ENCODE peak calls at places on chromosomes 12 and 14, in four cellular contexts. One of them, this sample, is unnamed.

GRCh38 chr12:119308743-119309456 is 25.6 kb upstream of the CCDC60 start:
- DNase-seq in endothelial cell of umbilical vein: no peak
- DNase-seq in PC-3: no peak
- DNase-seq in right cardiac atrium: peak; percentile 46
- DNase-seq in this sample: no peak

GRCh38 chr12:20486233-20486632 is 117.9 kb downstream of the PDE3A start:
- DNase-seq in endothelial cell of umbilical vein: no peak
- DNase-seq in PC-3: peak; percentile 5
- DNase-seq in right cardiac atrium: no peak
- DNase-seq in this sample: no peak

GRCh38 chr12:20404576-20405346 is 36.4 kb downstream of the PDE3A start:
- DNase-seq in endothelial cell of umbilical vein: peak; percentile 89
- DNase-seq in PC-3: no peak
- DNase-seq in right cardiac atrium: peak; percentile 49
- DNase-seq in this sample: peak; percentile 76

GRCh38 chr14:105582639-105583038 is 56.3 kb downstream of the TMEM121 start:
- DNase-seq in endothelial cell of umbilical vein: peak; percentile 18
- DNase-seq in PC-3: no peak
- DNase-seq in right cardiac atrium: peak; percentile 25
- DNase-seq in this sample: no peak

GRCh38 chr12:79217306-79217705 is 352.7 kb downstream of the SYT1 start:
- DNase-seq in endothelial cell of umbilical vein: no peak
- DNase-seq in PC-3: no peak
- DNase-seq in right cardiac atrium: no peak
- DNase-seq in this sample: no peak

GRCh38 chr12:31923063-31923412 is 36.2 kb upstream of the RESF1 start:
- DNase-seq in endothelial cell of umbilical vein: no peak
- DNase-seq in PC-3: no peak
- DNase-seq in right cardiac atrium: no peak
- DNase-seq in this sample: peak; percentile 2

GRCh38 chr12:131921866-131922769 is 7.0 kb upstream of the PUS1 start:
- DNase-seq in endothelial cell of umbilical vein: no peak
- DNase-seq in PC-3: no peak
- DNase-seq in right cardiac atrium: peak; percentile 83
- DNase-seq in this sample: no peak

GRCh38 chr14:99677231-99677891 is 6.7 kb upstream of the CYP46A1 start:
- DNase-seq in endothelial cell of umbilical vein: no peak
- DNase-seq in PC-3: no peak
- DNase-seq in right cardiac atrium: peak; percentile 60
- DNase-seq in this sample: no peak

GRCh38 chr14:81125536-81125935 is 95.2 kb downstream of the GTF2A1 start:
- DNase-seq in endothelial cell of umbilical vein: no peak
- DNase-seq in PC-3: no peak
- DNase-seq in right cardiac atrium: no peak
- DNase-seq in this sample: no peak

GRCh38 chr12:112964915-112965314 is 13.4 kb upstream of the OAS2 start:
- DNase-seq in endothelial cell of umbilical vein: no peak
- DNase-seq in PC-3: no peak
- DNase-seq in right cardiac atrium: no peak
- DNase-seq in this sample: no peak

GRCh38 chr12:120972870-120973543 is 5.3 kb upstream of the HNF1A start:
- DNase-seq in endothelial cell of umbilical vein: no peak
- DNase-seq in PC-3: no peak
- DNase-seq in right cardiac atrium: no peak
- DNase-seq in this sample: no peak

GRCh38 chr12:25979059-25979458 is 20.6 kb downstream of the RASSF8 start:
- DNase-seq in endothelial cell of umbilical vein: no peak
- DNase-seq in PC-3: no peak
- DNase-seq in right cardiac atrium: no peak
- DNase-seq in this sample: no peak

GRCh38 chr12:70248916-70249315 is 5.7 kb downstream of the CNOT2 start:
- DNase-seq in endothelial cell of umbilical vein: no peak
- DNase-seq in PC-3: no peak
- DNase-seq in right cardiac atrium: no peak
- DNase-seq in this sample: no peak

GRCh38 chr14:32702571-32702970 is 236.1 kb upstream of the NPAS3 start:
- DNase-seq in endothelial cell of umbilical vein: peak; percentile 24
- DNase-seq in PC-3: no peak
- DNase-seq in right cardiac atrium: peak; percentile 67
- DNase-seq in this sample: peak; percentile 45

GRCh38 chr12:62900686-62901272 is 34.2 kb downstream of the PPM1H start:
- DNase-seq in endothelial cell of umbilical vein: no peak
- DNase-seq in PC-3: peak; percentile 50
- DNase-seq in right cardiac atrium: no peak
- DNase-seq in this sample: no peak

GRCh38 chr12:130434560-130434959 is 96.9 kb downstream of the PIWIL1 start:
- DNase-seq in endothelial cell of umbilical vein: no peak
- DNase-seq in PC-3: no peak
- DNase-seq in right cardiac atrium: peak; percentile 14
- DNase-seq in this sample: no peak

GRCh38 chr12:13390381-13390856 is 193.9 kb downstream of the EMP1 start:
- DNase-seq in endothelial cell of umbilical vein: peak; percentile 9
- DNase-seq in PC-3: peak; percentile 98
- DNase-seq in right cardiac atrium: peak; percentile 93
- DNase-seq in this sample: peak; percentile 2

GRCh38 chr12:109777544-109777943 is 55.7 kb downstream of the TRPV4 start:
- DNase-seq in endothelial cell of umbilical vein: peak; percentile 14
- DNase-seq in PC-3: peak; percentile 30
- DNase-seq in right cardiac atrium: no peak
- DNase-seq in this sample: peak; percentile 21

GRCh38 chr12:92745874-92746553 is 43.2 kb downstream of the PLEKHG7 start:
- DNase-seq in endothelial cell of umbilical vein: peak; percentile 99
- DNase-seq in PC-3: peak; percentile 98
- DNase-seq in right cardiac atrium: peak; percentile 91
- DNase-seq in this sample: peak; percentile 94

GRCh38 chr12:52655251-52655650 is 3.2 kb upstream of the KRT2 start:
- DNase-seq in endothelial cell of umbilical vein: no peak
- DNase-seq in PC-3: peak; percentile 47
- DNase-seq in right cardiac atrium: no peak
- DNase-seq in this sample: no peak

GRCh38 chr14:79596531-79596930 is 614.8 kb downstream of the DIO2 start:
- DNase-seq in endothelial cell of umbilical vein: no peak
- DNase-seq in PC-3: peak; percentile 56
- DNase-seq in right cardiac atrium: no peak
- DNase-seq in this sample: peak; percentile 95

GRCh38 chr12:57366315-57366714 is 64.5 kb downstream of the R3HDM2 start:
- DNase-seq in endothelial cell of umbilical vein: no peak
- DNase-seq in PC-3: no peak
- DNase-seq in right cardiac atrium: no peak
- DNase-seq in this sample: no peak

GRCh38 chr14:63933701-63934100 is 80.9 kb downstream of the SYNE2 start:
- DNase-seq in endothelial cell of umbilical vein: no peak
- DNase-seq in PC-3: no peak
- DNase-seq in right cardiac atrium: no peak
- DNase-seq in this sample: no peak

GRCh38 chr12:118964988-118965387 is 16.4 kb upstream of the SRRM4 start:
- DNase-seq in endothelial cell of umbilical vein: no peak
- DNase-seq in PC-3: no peak
- DNase-seq in right cardiac atrium: no peak
- DNase-seq in this sample: no peak

GRCh38 chr12:52379536-52379935 is 5.9 kb downstream of the KRT84 start:
- DNase-seq in endothelial cell of umbilical vein: no peak
- DNase-seq in PC-3: no peak
- DNase-seq in right cardiac atrium: no peak
- DNase-seq in this sample: no peak

GRCh38 chr14:102590667-102591099 is 1.8 kb upstream of the RCOR1 start:
- DNase-seq in endothelial cell of umbilical vein: peak; percentile 33
- DNase-seq in PC-3: peak; percentile 73
- DNase-seq in right cardiac atrium: peak; percentile 73
- DNase-seq in this sample: no peak

GRCh38 chr12:81381951-81382350 is 304.1 kb downstream of the ACSS3 start:
- DNase-seq in endothelial cell of umbilical vein: no peak
- DNase-seq in PC-3: no peak
- DNase-seq in right cardiac atrium: no peak
- DNase-seq in this sample: no peak

GRCh38 chr12:65690477-65690876 is 133.8 kb upstream of the HMGA2 start:
- DNase-seq in endothelial cell of umbilical vein: no peak
- DNase-seq in PC-3: no peak
- DNase-seq in right cardiac atrium: no peak
- DNase-seq in this sample: no peak

GRCh38 chr12:65696227-65696626 is 128.1 kb upstream of the HMGA2 start:
- DNase-seq in endothelial cell of umbilical vein: peak; percentile 25
- DNase-seq in PC-3: peak; percentile 70
- DNase-seq in right cardiac atrium: no peak
- DNase-seq in this sample: no peak

GRCh38 chr12:65689508-65689907 is 134.8 kb upstream of the HMGA2 start:
- DNase-seq in endothelial cell of umbilical vein: no peak
- DNase-seq in PC-3: no peak
- DNase-seq in right cardiac atrium: no peak
- DNase-seq in this sample: no peak

GRCh38 chr12:65699251-65699650 is 125.0 kb upstream of the HMGA2 start:
- DNase-seq in endothelial cell of umbilical vein: peak; percentile 43
- DNase-seq in PC-3: peak; percentile 34
- DNase-seq in right cardiac atrium: no peak
- DNase-seq in this sample: peak; percentile 40

DNA sequence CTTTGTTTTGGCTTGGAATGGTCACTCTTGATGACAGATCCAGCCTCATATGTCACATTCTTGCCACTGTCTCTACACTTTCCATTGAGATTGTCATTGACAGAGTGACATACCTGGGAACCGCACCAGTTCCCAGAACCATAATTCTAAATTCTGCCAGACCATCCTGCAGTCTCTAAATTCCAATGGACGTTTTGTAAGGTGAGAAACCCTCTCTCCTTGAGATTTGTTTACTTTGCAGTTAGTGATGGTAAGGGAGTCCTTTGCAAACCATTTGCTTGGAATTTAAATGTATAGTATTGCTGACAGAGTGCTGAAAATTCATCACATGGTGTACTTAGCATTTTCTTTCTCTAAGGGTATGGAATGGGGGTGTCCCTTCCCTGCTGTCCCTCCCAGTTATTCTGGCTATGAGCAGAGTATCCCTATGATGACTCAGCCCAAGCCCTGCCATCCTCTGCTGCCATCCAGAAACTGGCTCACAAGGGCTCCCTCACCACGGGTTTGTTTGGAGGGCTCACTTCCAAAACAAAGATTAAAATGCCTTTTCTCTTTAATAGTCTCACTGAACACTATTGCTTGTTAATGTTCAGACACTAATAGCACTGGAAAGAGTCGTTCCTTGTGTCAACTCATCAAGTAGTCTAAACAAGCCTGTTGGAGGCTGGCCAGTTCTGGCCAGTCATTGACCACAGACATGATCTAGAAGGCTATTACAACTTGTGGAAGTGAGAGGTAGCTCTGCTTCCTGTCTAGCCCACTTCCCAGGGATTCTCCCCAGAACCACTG is 129.0 kb upstream of the HMGA2 start:
- DNase-seq in endothelial cell of umbilical vein: peak; percentile 94
- DNase-seq in PC-3: peak; percentile 99
- DNase-seq in right cardiac atrium: no peak
- DNase-seq in this sample: peak; percentile 99
- H3K27ac ChIP-seq in endothelial cell of umbilical vein: peak overlapping the region; percentile 88
- H3K27ac ChIP-seq in PC-3: peak overlapping the region; percentile 85
- H3K27ac ChIP-seq in right cardiac atrium: no peak overlapping the region
- H3K27ac ChIP-seq in this sample: peak overlapping the region; percentile 89

DNA sequence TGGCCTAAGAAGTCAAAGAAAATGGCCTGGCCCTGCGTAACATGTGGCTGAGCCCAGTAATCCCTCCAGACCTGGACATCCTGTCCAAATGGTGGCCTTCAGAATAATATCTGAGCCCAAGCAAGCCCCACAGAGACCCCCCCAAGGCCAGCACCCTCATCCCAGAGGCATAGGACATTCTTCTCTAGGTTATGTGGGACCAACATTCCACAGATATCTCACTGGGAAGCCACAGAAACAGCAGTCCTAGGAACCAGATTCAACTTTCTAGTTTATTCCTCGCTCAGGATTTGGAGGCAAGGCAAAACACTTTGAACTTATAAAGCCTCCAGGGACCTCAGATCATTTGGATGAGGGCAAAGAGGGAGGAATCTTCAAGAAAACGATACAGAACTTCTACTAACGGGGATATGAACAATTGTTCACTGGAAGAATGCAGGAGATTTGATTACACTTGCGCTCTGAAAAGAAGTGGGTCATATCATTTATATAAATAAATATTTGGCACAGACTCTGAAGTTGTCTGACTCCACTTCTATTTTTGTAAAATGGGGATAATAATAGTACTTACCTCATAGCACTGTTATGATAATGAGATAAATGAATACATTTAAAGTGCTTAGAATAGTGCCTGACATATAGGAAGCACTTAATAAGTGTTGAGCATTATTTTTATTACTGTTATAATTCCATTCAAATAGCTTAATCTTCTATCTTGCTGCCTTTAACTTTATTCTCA is 171.5 kb downstream of the NUAK1 start:
- DNase-seq in endothelial cell of umbilical vein: peak; percentile 18
- DNase-seq in PC-3: no peak
- DNase-seq in right cardiac atrium: no peak
- DNase-seq in this sample: peak; percentile 56
- H3K27ac ChIP-seq in endothelial cell of umbilical vein: peak overlapping the region; percentile 18
- H3K27ac ChIP-seq in PC-3: no peak overlapping the region
- H3K27ac ChIP-seq in right cardiac atrium: peak overlapping the region; percentile 95
- H3K27ac ChIP-seq in this sample: peak overlapping the region; percentile 86

DNA sequence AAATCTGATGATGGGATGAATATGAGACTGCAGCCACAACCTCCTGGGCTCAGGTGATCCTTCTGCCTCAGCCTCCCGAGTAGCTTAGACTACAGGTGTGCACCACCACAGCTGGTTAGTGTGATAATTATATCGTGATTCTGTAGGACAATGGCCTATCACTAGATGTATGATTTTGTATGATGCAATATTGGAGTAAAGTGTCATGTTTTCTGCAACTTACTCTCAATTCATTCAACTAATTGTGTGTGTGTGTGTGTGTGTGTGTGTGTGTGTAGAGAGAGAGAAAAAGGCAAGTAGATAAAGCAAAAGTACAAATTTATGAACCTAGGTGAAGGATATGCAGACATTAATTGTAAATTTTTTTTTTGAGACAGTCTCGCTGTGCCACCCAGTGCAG is 10.7 kb downstream of the RAD52 start:
- DNase-seq in endothelial cell of umbilical vein: no peak
- DNase-seq in PC-3: no peak
- DNase-seq in right cardiac atrium: no peak
- DNase-seq in this sample: no peak
- H3K27ac ChIP-seq in endothelial cell of umbilical vein: no peak overlapping the region
- H3K27ac ChIP-seq in PC-3: no peak overlapping the region
- H3K27ac ChIP-seq in right cardiac atrium: no peak overlapping the region
- H3K27ac ChIP-seq in this sample: no peak overlapping the region

DNA sequence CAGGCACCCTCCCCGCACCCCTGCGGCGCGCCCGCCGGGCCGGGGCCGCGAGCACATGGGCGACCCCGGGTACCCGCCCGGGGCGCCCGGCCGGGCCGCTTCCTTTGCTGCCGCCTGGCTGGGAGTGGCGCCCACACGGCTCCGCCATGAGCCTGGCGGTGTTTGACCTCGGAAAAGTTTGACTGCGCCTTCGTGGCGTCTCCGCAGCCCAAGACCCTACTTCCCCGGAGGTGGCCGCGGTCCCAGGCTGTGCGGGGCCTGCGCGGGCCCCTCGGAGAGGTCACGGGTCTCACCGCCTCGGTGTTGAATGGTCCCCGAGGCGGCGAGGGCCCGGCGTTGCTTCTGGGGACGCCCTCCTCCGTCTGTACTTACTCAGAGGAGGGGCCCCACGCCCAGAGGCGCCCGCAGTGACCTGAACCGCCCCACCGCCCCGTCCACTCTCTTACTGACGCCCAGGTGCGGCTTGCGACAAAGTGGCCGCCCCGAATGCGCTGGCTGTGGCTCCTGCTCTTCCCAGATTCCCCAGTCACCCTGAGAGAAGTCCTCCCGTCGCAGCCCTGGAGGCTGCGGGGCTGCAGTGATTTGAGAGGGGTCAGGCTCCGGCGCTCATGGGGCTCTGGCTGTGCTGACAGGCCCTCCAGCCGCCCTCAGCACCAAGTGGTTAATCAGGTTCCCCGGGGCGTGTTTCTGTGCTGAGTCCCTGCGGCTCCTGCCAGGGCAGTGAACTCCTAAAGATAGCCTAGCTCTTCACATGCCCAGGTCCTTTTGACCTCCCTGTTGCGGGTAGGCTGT is 5.8 kb downstream of the KMT5A start:
- DNase-seq in endothelial cell of umbilical vein: peak; percentile 25
- DNase-seq in PC-3: peak; percentile 60
- DNase-seq in right cardiac atrium: peak; percentile 80
- DNase-seq in this sample: no peak
- H3K27ac ChIP-seq in endothelial cell of umbilical vein: peak overlapping the region; percentile 44
- H3K27ac ChIP-seq in PC-3: peak overlapping the region; percentile 36
- H3K27ac ChIP-seq in right cardiac atrium: peak overlapping the region; percentile 70
- H3K27ac ChIP-seq in this sample: peak overlapping the region; percentile 46